ENCODE peak calls at places on chromosomes 13 and 19, in five cellular contexts. A is SHP77, I is nucleus accumbens, R is neural crest cell, V is anterior cingulate cortex. C is an unnamed sample.
A peak's percentile ranks its signal among the peaks of the same experiment; 100 is the strongest.

GRCh38 chr13:49466240-49466914 is 22.3 kb downstream of the SETDB2 start:
- DNase-seq in A (no peak), I (no peak), R (no peak), V (no peak), C (no peak)

GRCh38 chr13:99967884-99968520 is 3.6 kb downstream of the ZIC5 start:
- DNase-seq in A (no peak), I (no peak), R (no peak), V (no peak), C (no peak)

GRCh38 chr13:53920916-53921315 is 892.3 kb downstream of the OLFM4 start:
- DNase-seq in A (peak; percentile 60), I (no peak), R (no peak), V (no peak), C (no peak)

GRCh38 chr19:51422053-51422448 is 4.6 kb upstream of the SIGLEC10 start:
- DNase-seq in A (peak; percentile 13), I (peak; percentile 8), R (peak; percentile 98), V (no peak), C (peak; percentile 62)

GRCh38 chr13:77002590-77003190 is 10.8 kb downstream of the CLN5 start:
- DNase-seq in A (no peak), I (no peak), R (no peak), V (no peak), C (no peak)

GRCh38 chr19:5767949-5768348 is 16.6 kb downstream of the PRR22 start:
- DNase-seq in A (no peak), I (no peak), R (no peak), V (no peak), C (no peak)

GRCh38 chr19:5083547-5083965 is 114.6 kb downstream of the KDM4B start:
- DNase-seq in A (no peak), I (no peak), R (no peak), V (no peak), C (no peak)

GRCh38 chr13:44421853-44422525 is 48.4 kb downstream of the SERP2 start:
- DNase-seq in A (no peak), I (no peak), R (no peak), V (no peak), C (no peak)

GRCh38 chr13:29619995-29620394 is 24.5 kb upstream of the SLC7A1 start:
- DNase-seq in A (no peak), I (no peak), R (no peak), V (no peak), C (no peak)

GRCh38 chr19:43901395-43902390 is 33.4 kb downstream of the ZNF45 start:
- DNase-seq in A (no peak), I (peak; percentile 41), R (peak; percentile 69), V (peak; percentile 20), C (peak; percentile 81)

GRCh38 chr19:14405758-14406644 is 13.1 kb downstream of the DDX39A start:
- DNase-seq in A (peak; percentile 79), I (peak; percentile 74), R (peak; percentile 97), V (peak; percentile 26), C (peak; percentile 89)

GRCh38 chr13:40613192-40613818 is 53.1 kb downstream of the FOXO1 start:
- DNase-seq in A (peak; percentile 28), I (no peak), R (no peak), V (no peak), C (no peak)

GRCh38 chr19:14139944-14140343 is 3.6 kb upstream of the ASF1B start:
- DNase-seq in A (no peak), I (no peak), R (peak; percentile 26), V (no peak), C (no peak)

C was measured in dorsolateral prefrontal cortex.